ENCODE peak calls at places on chromosomes 2 and 18, in six cellular contexts. L is A549, Y is HepG2, D is GM12878, S is endothelial cell of umbilical vein, J is K562. A is an unnamed sample.

GRCh38 chr2:18047896-18048657 is 169.6 kb downstream of the KCNS3 start:
- DNase-seq in L (peak; percentile 10), Y (no peak), D (no peak), S (no peak), J (no peak), A (no peak)

GRCh38 chr18:7878265-7879173 is 311.4 kb downstream of the PTPRM start:
- DNase-seq in L (peak; percentile 74), Y (peak; percentile 43), D (no peak), S (peak; percentile 88), J (no peak), A (no peak)

GRCh38 chr18:10041180-10041579 is 127.4 kb downstream of the VAPA start:
- DNase-seq in L (no peak), Y (no peak), D (no peak), S (peak; percentile 37), J (no peak), A (no peak)

GRCh38 chr2:119259296-119259860 is 35.7 kb downstream of the STEAP3 start:
- DNase-seq in L (no peak), Y (no peak), D (no peak), S (no peak), J (no peak), A (no peak)

GRCh38 chr2:162022290-162022945 is 51.6 kb downstream of the DPP4 start:
- DNase-seq in L (no peak), Y (peak; percentile 15), D (no peak), S (no peak), J (no peak), A (no peak)

GRCh38 chr2:181304011-181304844 is 153.0 kb upstream of the ITGA4 start:
- DNase-seq in L (no peak), Y (no peak), D (no peak), S (no peak), J (no peak), A (peak; percentile 92)

GRCh38 chr2:179686069-179686468 is 175.3 kb downstream of the ZNF385B start:
- DNase-seq in L (no peak), Y (no peak), D (no peak), S (no peak), J (no peak), A (no peak)

GRCh38 chr18:61606068-61606660 is 272.9 kb downstream of the CDH20 start:
- DNase-seq in L (peak; percentile 8), Y (no peak), D (no peak), S (no peak), J (no peak), A (no peak)

GRCh38 chr2:107669335-107669734 is 157.4 kb upstream of the RGPD4 start:
- DNase-seq in L (peak; percentile 31), Y (no peak), D (no peak), S (no peak), J (no peak), A (peak; percentile 23)

GRCh38 chr18:46866524-46866923 is 50.8 kb downstream of the PIAS2 start:
- DNase-seq in L (no peak), Y (no peak), D (no peak), S (peak; percentile 14), J (peak; percentile 35), A (no peak)

GRCh38 chr2:54912305-54912704 is 137.9 kb downstream of the RTN4 start:
- DNase-seq in L (no peak), Y (no peak), D (no peak), S (no peak), J (no peak), A (no peak)

GRCh38 chr2:130380096-130380934 is 24.5 kb downstream of the PTPN18 start:
- DNase-seq in L (no peak), Y (no peak), D (no peak), S (no peak), J (peak; percentile 87), A (peak; percentile 66)

GRCh38 chr18:9454061-9454703 is 21.1 kb upstream of the RALBP1 start:
- DNase-seq in L (no peak), Y (no peak), D (no peak), S (no peak), J (peak; percentile 38), A (no peak)

GRCh38 chr2:143451622-143452021 is 322.4 kb downstream of the ARHGAP15 start:
- DNase-seq in L (peak; percentile 13), Y (no peak), D (no peak), S (peak; percentile 81), J (peak; percentile 64), A (no peak)

GRCh38 chr18:69992776-69993175 is 45.1 kb upstream of the CD226 start:
- DNase-seq in L (no peak), Y (no peak), D (no peak), S (no peak), J (no peak), A (no peak)

GRCh38 chr2:127130421-127130820 is 23.5 kb upstream of the BIN1 start:
- DNase-seq in L (no peak), Y (no peak), D (no peak), S (no peak), J (no peak), A (no peak)

GRCh38 chr2:127134235-127134634 is 27.3 kb upstream of the BIN1 start:
- DNase-seq in L (no peak), Y (no peak), D (no peak), S (no peak), J (peak; percentile 11), A (no peak)

GRCh38 chr2:127137225-127137624 is 30.3 kb upstream of the BIN1 start:
- DNase-seq in L (no peak), Y (no peak), D (no peak), S (no peak), J (no peak), A (no peak)

GRCh38 chr2:127134833-127135830 is 28.2 kb upstream of the BIN1 start:
- DNase-seq in L (no peak), Y (no peak), D (no peak), S (no peak), J (peak; percentile 9), A (no peak)

DNA sequence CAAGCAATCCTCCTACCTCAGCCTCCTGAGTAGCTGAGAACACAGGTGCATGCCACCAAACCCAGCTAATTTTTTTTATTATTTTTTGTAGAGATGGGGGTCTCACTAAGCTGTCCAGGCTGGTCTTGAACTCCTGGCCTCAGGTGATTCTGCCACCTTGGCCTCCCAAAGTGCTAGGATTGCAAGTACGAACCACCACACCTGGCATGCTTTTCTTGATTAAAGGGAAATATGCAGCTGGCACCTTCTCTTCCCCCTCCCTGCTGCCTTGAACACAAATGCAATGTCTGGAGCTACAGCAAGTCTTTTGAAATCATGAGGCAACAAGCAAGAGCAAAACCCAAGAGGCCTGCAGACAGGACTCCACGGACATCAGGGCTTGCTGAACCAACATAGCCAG is 26.8 kb upstream of the BIN1 start:
- DNase-seq in L (no peak), Y (no peak), D (no peak), S (no peak), J (no peak), A (no peak)
- TF ChIP-seq MYC in L (no peak), Y (no peak), D (no peak), S (no peak), J (no peak), A (no peak)

DNA sequence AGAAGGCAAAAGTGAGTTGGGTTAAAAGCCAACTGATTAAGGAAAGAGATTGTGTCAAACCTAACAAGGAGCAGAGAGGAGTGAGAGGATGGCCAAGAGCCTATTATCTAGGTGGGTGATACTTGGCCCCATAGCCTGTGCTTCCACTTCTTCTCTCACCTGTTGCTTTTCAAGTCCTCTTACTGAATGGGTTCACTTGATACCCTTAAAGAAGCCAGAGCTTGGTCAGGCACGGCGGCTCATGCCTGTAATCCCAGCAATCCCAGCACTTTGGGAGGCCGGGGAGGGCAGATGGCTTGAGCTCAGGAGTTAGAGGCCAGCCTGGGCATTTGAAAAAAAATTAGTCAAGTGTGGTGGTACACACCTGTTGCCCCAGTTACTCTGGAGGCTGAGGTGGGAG is 28.6 kb upstream of the ME2 start:
- DNase-seq in L (no peak), Y (no peak), D (no peak), S (no peak), J (no peak), A (no peak)
- TF ChIP-seq CTCF in L (no peak), Y (no peak), D (no peak), S (no peak), J (no peak), A (no peak)

GRCh38 chr2:176130153-176130916 is 830 bp downstream of the HOXD8 start:
- DNase-seq in L (peak; percentile 59), Y (no peak), D (no peak), S (peak; percentile 82), J (peak; percentile 49), A (no peak)
- TF ChIP-seq POLR2A in L (no peak), Y (no peak), D (no peak), S (peak; percentile 61), J (no peak), A (no peak)

GRCh38 chr18:33444699-33445098 is 4.2 kb upstream of the CCDC178 start:
- DNase-seq in L (no peak), Y (no peak), D (no peak), S (no peak), J (no peak), A (no peak)

GRCh38 chr18:33440384-33441043 is at the start of gene CCDC178:
- DNase-seq in L (no peak), Y (no peak), D (no peak), S (peak; percentile 6), J (peak; percentile 47), A (no peak)

GRCh38 chr18:33440011-33440383 is 524 bp downstream of the CCDC178 start:
- DNase-seq in L (peak; percentile 48), Y (no peak), D (no peak), S (peak; percentile 46), J (peak; percentile 56), A (no peak)
- TF ChIP-seq MYC in L (no peak), Y (no peak), D (no peak), S (no peak), J (no peak), A (no peak)

A was measured in NB4.